ENCODE peak calls at places on chromosomes 7 and 10, in nine cellular contexts. L is GM12865, G is astrocyte of the spinal cord, F is IMR-90, Q is Calu3, K is endodermal cell, R is A549, M is colonic mucosa, T is body of pancreas. P is an unnamed sample.
A peak's percentile ranks its signal among the peaks of the same experiment; 100 is the strongest.

GRCh38 chr10:112898540-112899395 is 51.3 kb upstream of the TCF7L2 start:
- DNase-seq in L (no peak), G (peak; percentile 67), F (peak; percentile 80), Q (peak; percentile 47), K (peak; percentile 99), R (peak; percentile 95), M (peak; percentile 77), T (peak; percentile 51), P (no peak)

GRCh38 chr10:95537543-95537930 is 23.6 kb downstream of the SORBS1 start:
- DNase-seq in L (no peak), G (no peak), F (no peak), Q (peak; percentile 24), K (no peak), R (no peak), M (no peak), T (no peak), P (no peak)

GRCh38 chr7:76515999-76516443 is 5.7 kb downstream of the UPK3B start:
- DNase-seq in L (peak; percentile 62), G (no peak), F (peak; percentile 23), Q (no peak), K (no peak), R (no peak), M (peak; percentile 49), T (peak; percentile 32), P (no peak)

GRCh38 chr7:128838109-128838779 is 8.0 kb downstream of the FLNC start:
- DNase-seq in L (no peak), G (no peak), F (no peak), Q (no peak), K (no peak), R (no peak), M (no peak), T (no peak), P (peak; percentile 82)

GRCh38 chr7:121431996-121432395 is 35.9 kb upstream of the FAM3C start:
- DNase-seq in L (no peak), G (no peak), F (no peak), Q (no peak), K (no peak), R (no peak), M (no peak), T (no peak), P (no peak)

GRCh38 chr10:119306514-119306951 is 99.2 kb downstream of the GRK5 start:
- DNase-seq in L (peak; percentile 91), G (no peak), F (no peak), Q (no peak), K (no peak), R (peak; percentile 51), M (no peak), T (no peak), P (no peak)

GRCh38 chr7:70589010-70589409 is 542.9 kb upstream of the GALNT17 start:
- DNase-seq in L (no peak), G (no peak), F (no peak), Q (no peak), K (peak; percentile 72), R (no peak), M (no peak), T (no peak), P (no peak)

GRCh38 chr10:23826399-23826798 is 382.5 kb upstream of the KIAA1217 start:
- DNase-seq in L (peak; percentile 13), G (no peak), F (no peak), Q (peak; percentile 45), K (peak; percentile 89), R (peak; percentile 9), M (no peak), T (peak; percentile 29), P (no peak)

GRCh38 chr10:72056932-72057751 is 31.2 kb downstream of the SPOCK2 start:
- DNase-seq in L (no peak), G (no peak), F (no peak), Q (no peak), K (no peak), R (no peak), M (no peak), T (peak; percentile 82), P (no peak)

GRCh38 chr7:40780431-40780830 is 645.6 kb downstream of the SUGCT start:
- DNase-seq in L (no peak), G (no peak), F (no peak), Q (no peak), K (no peak), R (no peak), M (no peak), T (no peak), P (no peak)

GRCh38 chr10:102120987-102121738 is 995 bp upstream of the LDB1 start:
- DNase-seq in L (no peak), G (peak; percentile 80), F (peak; percentile 90), Q (no peak), K (peak; percentile 94), R (no peak), M (peak; percentile 70), T (no peak), P (no peak)

GRCh38 chr10:127736915-127737562 is at the start of gene FOXI2:
- DNase-seq in L (no peak), G (no peak), F (no peak), Q (no peak), K (peak; percentile 93), R (no peak), M (no peak), T (no peak), P (no peak)

GRCh38 chr7:131656980-131657725 is 100.7 kb upstream of the PODXL start:
- DNase-seq in L (no peak), G (no peak), F (no peak), Q (no peak), K (no peak), R (no peak), M (no peak), T (no peak), P (no peak)

GRCh38 chr10:43863859-43864591 is 215.3 kb upstream of the ZNF32 start:
- DNase-seq in L (no peak), G (peak; percentile 83), F (peak; percentile 85), Q (peak; percentile 13), K (no peak), R (peak; percentile 50), M (peak; percentile 49), T (peak; percentile 78), P (peak; percentile 78)

GRCh38 chr10:3282341-3282740 is 109.8 kb upstream of the PITRM1 start:
- DNase-seq in L (no peak), G (no peak), F (no peak), Q (no peak), K (no peak), R (no peak), M (no peak), T (no peak), P (no peak)

GRCh38 chr10:133116455-133116854 is 28.7 kb downstream of the ADGRA1 start:
- DNase-seq in L (no peak), G (no peak), F (no peak), Q (no peak), K (no peak), R (no peak), M (no peak), T (no peak), P (no peak)

GRCh38 chr10:1274746-1275544 is 218.8 kb downstream of the WDR37 start:
- DNase-seq in L (no peak), G (no peak), F (no peak), Q (no peak), K (peak; percentile 41), R (no peak), M (no peak), T (no peak), P (no peak)

GRCh38 chr7:155983176-155983815 is 171.0 kb upstream of the SHH start:
- DNase-seq in L (no peak), G (no peak), F (no peak), Q (no peak), K (peak; percentile 20), R (no peak), M (no peak), T (no peak), P (peak; percentile 73)

GRCh38 chr7:110664798-110665197 is 426.1 kb upstream of the LRRN3 start:
- DNase-seq in L (no peak), G (no peak), F (no peak), Q (no peak), K (no peak), R (no peak), M (no peak), T (no peak), P (no peak)

GRCh38 chr10:58992830-58993460 is 183.5 kb upstream of the PHYHIPL start:
- DNase-seq in L (peak; percentile 45), G (no peak), F (no peak), Q (no peak), K (no peak), R (no peak), M (no peak), T (no peak), P (no peak)

DNA sequence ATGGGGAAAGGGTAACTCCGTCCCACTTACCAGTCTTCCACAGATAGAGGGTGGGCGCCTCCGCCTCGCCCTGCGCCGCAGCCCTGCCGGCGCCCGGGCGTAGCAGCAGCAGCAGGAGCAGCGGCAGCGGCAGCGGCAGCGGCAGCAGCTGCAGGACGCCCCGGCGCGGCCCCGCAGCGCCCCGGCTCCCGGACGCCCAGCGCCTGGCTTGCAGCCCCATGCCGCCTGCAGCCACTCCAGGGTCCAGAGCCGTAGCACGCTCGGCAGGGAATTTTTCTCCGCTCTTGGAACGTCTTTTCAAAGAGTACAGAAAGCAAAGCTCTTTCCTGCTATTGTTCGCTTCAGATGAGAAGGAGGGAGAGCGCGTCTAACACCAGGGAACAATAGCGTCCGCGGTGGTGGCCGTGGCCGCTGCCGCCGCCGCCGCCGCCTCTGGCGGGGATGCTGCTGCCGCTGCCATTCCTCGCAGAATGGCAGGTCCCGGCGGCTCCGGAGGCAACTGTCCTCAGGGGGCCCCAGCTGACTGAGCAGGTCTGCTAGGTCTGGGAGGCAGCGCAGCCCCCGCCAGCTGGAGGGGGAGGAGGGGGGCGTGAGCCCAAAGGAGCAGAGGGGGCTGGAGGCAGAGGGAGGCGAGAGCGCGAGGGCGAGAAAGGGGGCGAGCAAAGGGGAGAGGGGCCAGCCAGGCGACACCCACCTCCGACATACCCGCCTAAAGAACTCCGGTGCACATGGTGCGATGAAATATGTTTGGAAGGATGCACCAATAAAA is at the start of gene THSD7A:
- DNase-seq in L (peak; percentile 5), G (peak; percentile 51), F (peak; percentile 13), Q (peak; percentile 81), K (peak; percentile 87), R (peak; percentile 52), M (peak; percentile 23), T (peak; percentile 57), P (peak; percentile 86)
- TF ChIP-seq CTCF in L (no peak), G (no peak), F (no peak), Q (peak; percentile 50), K (peak; percentile 40), R (peak; percentile 27), M (no peak), T (no peak), P (peak; percentile 8)

GRCh38 chr7:44375236-44375699 is 49.9 kb upstream of the CAMK2B start:
- DNase-seq in L (no peak), G (no peak), F (no peak), Q (peak; percentile 59), K (peak; percentile 87), R (peak; percentile 20), M (no peak), T (no peak), P (peak; percentile 82)
- TF ChIP-seq CTCF in L (peak; percentile 34), G (peak; percentile 23), F (no peak), Q (peak; percentile 59), K (peak; percentile 79), R (peak; percentile 19), M (no peak), T (no peak), P (no peak)

GRCh38 chr10:33734393-33735110 is 400.1 kb upstream of the NRP1 start:
- DNase-seq in L (peak; percentile 17), G (no peak), F (no peak), Q (no peak), K (no peak), R (no peak), M (no peak), T (no peak), P (no peak)
- TF ChIP-seq CTCF in L (no peak), G (no peak), F (no peak), Q (no peak), K (no peak), R (no peak), M (no peak), T (no peak), P (no peak)

GRCh38 chr7:93442478-93443224 is 131.9 kb downstream of the CALCR start:
- DNase-seq in L (peak; percentile 48), G (peak; percentile 14), F (peak; percentile 13), Q (peak; percentile 70), K (peak; percentile 86), R (peak; percentile 51), M (peak; percentile 27), T (no peak), P (no peak)
- TF ChIP-seq CTCF in L (peak; percentile 84), G (peak; percentile 63), F (peak; percentile 52), Q (peak; percentile 81), K (peak; percentile 92), R (peak; percentile 53), M (peak; percentile 65), T (peak; percentile 19), P (peak; percentile 54)

P was measured in osteocyte.